ENCODE peak calls at places on chromosomes 13 and 19, in ten cellular contexts. U is choroid plexus epithelial cell, B is endothelial cell, I is esophagus squamous epithelium, H is NAMALWA, O is GM12865, Y is dermis blood vessel endothelial cell, E is hepatic stellate cell, P is Caki2, X is Peyer's patch. A is an unnamed sample.

GRCh38 chr13:72648513-72649065 is 78.8 kb downstream of the MZT1 start:
- DNase-seq in U (peak), B (no peak), I (no peak), H (peak), O (no peak), Y (peak), E (no peak), P (no peak), X (no peak), A (no peak)

GRCh38 chr13:76438050-76438449 is 448.2 kb downstream of the KCTD12 start:
- DNase-seq in U (peak), B (no peak), I (no peak), H (no peak), O (no peak), Y (no peak), E (no peak), P (no peak), X (no peak), A (no peak)

GRCh38 chr19:37564624-37565369 is 29.8 kb downstream of the ZNF571 start:
- DNase-seq in U (no peak), B (no peak), I (no peak), H (no peak), O (no peak), Y (peak), E (no peak), P (peak), X (no peak), A (no peak)

GRCh38 chr13:64551755-64552154 is 2678.4 kb downstream of the PCDH9 start:
- DNase-seq in U (peak), B (no peak), I (no peak), H (no peak), O (no peak), Y (peak), E (no peak), P (no peak), X (no peak), A (no peak)

GRCh38 chr19:35501684-35502083 is 11.4 kb upstream of the KRTDAP start:
- DNase-seq in U (no peak), B (no peak), I (no peak), H (no peak), O (no peak), Y (no peak), E (no peak), P (no peak), X (no peak), A (no peak)

GRCh38 chr13:59459972-59460371 is 703.8 kb downstream of the DIAPH3 start:
- DNase-seq in U (peak), B (no peak), I (no peak), H (no peak), O (no peak), Y (peak), E (no peak), P (no peak), X (no peak), A (no peak)

GRCh38 chr13:66430266-66430665 is 799.9 kb downstream of the PCDH9 start:
- DNase-seq in U (peak), B (no peak), I (no peak), H (no peak), O (no peak), Y (no peak), E (no peak), P (no peak), X (no peak), A (no peak)

GRCh38 chr19:43560687-43561086 is 14.6 kb downstream of the XRCC1 start:
- DNase-seq in U (peak), B (no peak), I (no peak), H (no peak), O (no peak), Y (no peak), E (peak), P (peak), X (no peak), A (no peak)

A was measured in stomach.